ENCODE peak calls at places on chromosomes 7 and 10, in six cellular contexts. Z is IMR-90, E is neuronal stem cell, J is trophoblast cell, L is mesenchymal stem cell, M is H1. A is an unnamed sample.

GRCh38 chr7:66529889-66530615 is 98.6 kb upstream of the KCTD7 start:
- DNase-seq in Z (no peak), E (peak; percentile 42), J (no peak), L (peak; percentile 42), M (no peak), A (no peak)

GRCh38 chr7:43700059-43700501 is 29.2 kb downstream of the COA1 start:
- DNase-seq in Z (peak; percentile 82), E (peak; percentile 9), J (peak; percentile 84), L (peak; percentile 72), M (no peak), A (no peak)

GRCh38 chr7:29281782-29282541 is 87.4 kb downstream of the CHN2 start:
- DNase-seq in Z (no peak), E (no peak), J (peak; percentile 59), L (peak; percentile 97), M (no peak), A (no peak)

GRCh38 chr7:54419209-54419608 is 123.0 kb upstream of the VSTM2A start:
- DNase-seq in Z (no peak), E (no peak), J (no peak), L (no peak), M (no peak), A (peak; percentile 34)

GRCh38 chr7:29306276-29307036 is 111.9 kb downstream of the CHN2 start:
- DNase-seq in Z (no peak), E (no peak), J (no peak), L (no peak), M (no peak), A (no peak)

GRCh38 chr10:128143531-128143930 is 17.3 kb upstream of the MKI67 start:
- DNase-seq in Z (no peak), E (no peak), J (peak; percentile 23), L (no peak), M (no peak), A (no peak)

GRCh38 chr10:102782698-102783540 is 39.2 kb downstream of the WBP1L start:
- DNase-seq in Z (peak; percentile 95), E (no peak), J (no peak), L (peak; percentile 92), M (no peak), A (no peak)

GRCh38 chr7:80346704-80347103 is 165.2 kb downstream of the GNAT3 start:
- DNase-seq in Z (peak; percentile 80), E (no peak), J (peak; percentile 83), L (peak; percentile 40), M (no peak), A (no peak)

GRCh38 chr10:23994459-23995046 is 214.4 kb upstream of the KIAA1217 start:
- DNase-seq in Z (peak; percentile 39), E (peak; percentile 59), J (peak; percentile 87), L (peak; percentile 29), M (peak; percentile 27), A (peak; percentile 62)

GRCh38 chr10:23999445-23999844 is 209.5 kb upstream of the KIAA1217 start:
- DNase-seq in Z (no peak), E (no peak), J (no peak), L (no peak), M (no peak), A (no peak)

GRCh38 chr10:24000271-24000813 is 208.6 kb upstream of the KIAA1217 start:
- DNase-seq in Z (no peak), E (no peak), J (no peak), L (no peak), M (no peak), A (no peak)
- H3K4ac ChIP-seq in Z (no peak overlapping the region), E (no peak overlapping the region), J (no peak overlapping the region), L (no peak overlapping the region), M (no peak overlapping the region), A (no peak overlapping the region)

DNA sequence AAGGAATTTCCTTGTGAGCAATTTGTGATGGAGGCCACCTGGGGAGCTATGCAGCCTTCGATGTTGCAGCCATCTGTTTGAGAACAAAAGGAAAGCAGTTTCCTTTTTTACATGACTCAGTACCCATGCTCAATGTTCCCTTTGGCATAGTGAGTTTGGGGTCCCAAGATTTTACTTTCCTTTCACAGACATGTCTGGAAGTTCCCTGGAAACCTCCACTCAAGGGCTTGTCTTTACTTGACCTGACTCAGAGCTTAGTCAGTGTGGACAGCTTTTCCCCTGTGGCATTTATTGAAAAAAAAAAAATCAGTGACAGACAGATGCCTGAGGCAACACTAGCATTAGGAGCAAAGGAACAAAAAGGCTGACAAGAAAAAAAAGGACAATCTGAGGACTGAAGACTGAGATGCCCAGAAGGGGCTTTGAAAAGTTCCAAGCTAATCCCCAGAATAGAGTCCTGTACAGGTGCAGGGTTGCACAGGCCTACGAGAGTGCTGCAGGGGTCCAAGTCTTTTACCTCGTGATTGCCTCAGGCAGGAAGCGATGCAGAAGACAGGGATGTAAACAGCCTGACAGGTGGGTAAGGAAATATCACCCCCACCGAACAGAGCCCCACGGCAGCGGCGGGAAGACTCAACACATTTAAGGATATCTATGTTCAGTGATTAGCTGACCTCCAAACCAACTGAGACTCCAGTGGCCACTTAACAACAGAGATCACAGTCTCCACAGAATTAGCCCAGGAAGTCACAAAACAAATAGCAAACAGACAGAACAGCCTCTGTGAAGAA is 73.7 kb upstream of the VIPR2 start:
- DNase-seq in Z (no peak), E (no peak), J (peak; percentile 29), L (no peak), M (no peak), A (no peak)
- H3K9me3 ChIP-seq in Z (peaks cover 14% of the 10 kb centered on the region), E (no peaks in the 10 kb centered on the region), J (peaks cover 7% of the 10 kb centered on the region), L (no peaks in the 10 kb centered on the region), M (peaks cover 47% of the 10 kb centered on the region), A (no peaks in the 10 kb centered on the region)

GRCh38 chr10:74824184-74825032 is 2.0 kb upstream of the KAT6B start:
- DNase-seq in Z (no peak), E (no peak), J (no peak), L (no peak), M (no peak), A (peak; percentile 36)
- H3K4ac ChIP-seq in Z (peak overlapping the region; percentile 99), E (no peak overlapping the region), J (peak overlapping the region; percentile 49), L (peak overlapping the region; percentile 67), M (peak overlapping the region; percentile 76), A (no peak overlapping the region)

GRCh38 chr7:157587051-157587450 is 250.2 kb downstream of the DNAJB6 start:
- DNase-seq in Z (no peak), E (no peak), J (no peak), L (no peak), M (no peak), A (no peak)

GRCh38 chr7:157589680-157590079 is 252.9 kb downstream of the DNAJB6 start:
- DNase-seq in Z (no peak), E (no peak), J (no peak), L (no peak), M (no peak), A (no peak)

GRCh38 chr7:157586426-157586955 is 249.7 kb downstream of the DNAJB6 start:
- DNase-seq in Z (no peak), E (no peak), J (no peak), L (no peak), M (no peak), A (no peak)

GRCh38 chr7:157588271-157588589 is 251.4 kb downstream of the DNAJB6 start:
- DNase-seq in Z (no peak), E (no peak), J (no peak), L (no peak), M (no peak), A (no peak)

DNA sequence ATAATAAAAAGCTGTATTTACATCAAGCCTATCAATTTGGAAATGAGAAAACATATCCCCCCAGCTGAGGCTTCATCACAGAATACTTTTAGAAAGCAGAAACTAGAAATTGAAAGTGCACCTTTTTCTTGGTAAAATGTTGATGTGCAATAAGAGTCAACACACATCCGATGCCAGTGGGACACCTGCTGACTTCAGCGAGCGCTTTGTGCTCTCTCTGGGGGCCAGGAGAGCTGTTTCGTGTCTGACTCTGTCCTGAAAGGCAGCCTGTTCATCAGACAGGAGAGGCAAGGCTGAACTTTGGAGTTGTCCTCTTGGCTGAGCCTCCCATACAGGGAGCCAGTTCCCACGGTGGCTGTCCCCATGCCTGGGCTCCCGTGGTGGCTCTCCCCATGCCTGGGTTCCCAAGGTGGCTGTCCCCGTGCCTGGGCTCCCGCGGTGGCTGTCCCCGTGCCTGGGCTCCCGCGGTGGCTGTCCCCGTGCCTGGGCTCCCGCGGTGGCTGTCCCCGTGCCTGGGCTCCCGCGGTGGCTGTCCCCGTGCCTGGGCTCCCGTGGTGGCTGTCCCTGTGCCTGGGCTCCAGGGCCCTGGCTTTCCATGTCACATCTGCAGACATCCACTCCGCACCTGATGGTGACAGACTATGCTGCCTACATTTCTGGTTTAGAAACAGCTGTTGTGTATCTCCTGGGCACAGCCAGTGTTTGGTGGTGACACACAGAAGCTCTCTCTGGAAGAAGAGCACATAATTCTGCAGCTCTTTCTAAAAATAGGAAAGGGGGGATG is 250.9 kb downstream of the DNAJB6 start:
- DNase-seq in Z (no peak), E (no peak), J (no peak), L (no peak), M (no peak), A (no peak)
- H3K9me3 ChIP-seq in Z (peaks cover 62% of the 10 kb centered on the region), E (no peaks in the 10 kb centered on the region), J (peaks cover 12% of the 10 kb centered on the region), L (no peaks in the 10 kb centered on the region), M (peaks cover 5% of the 10 kb centered on the region), A (no peaks in the 10 kb centered on the region)

GRCh38 chr10:91887075-91887899 is 22.0 kb downstream of the FGFBP3 start:
- DNase-seq in Z (no peak), E (peak; percentile 93), J (peak; percentile 38), L (peak; percentile 69), M (peak; percentile 89), A (peak; percentile 98)

GRCh38 chr10:91885362-91886079 is 23.8 kb downstream of the FGFBP3 start:
- DNase-seq in Z (no peak), E (no peak), J (no peak), L (no peak), M (no peak), A (no peak)

GRCh38 chr10:91883549-91884542 is 25.4 kb downstream of the FGFBP3 start:
- DNase-seq in Z (peak; percentile 41), E (peak; percentile 50), J (peak; percentile 74), L (peak; percentile 45), M (no peak), A (peak; percentile 61)

GRCh38 chr10:91891285-91892001 is 17.8 kb downstream of the FGFBP3 start:
- DNase-seq in Z (peak; percentile 83), E (no peak), J (peak; percentile 45), L (peak; percentile 97), M (no peak), A (no peak)

DNA sequence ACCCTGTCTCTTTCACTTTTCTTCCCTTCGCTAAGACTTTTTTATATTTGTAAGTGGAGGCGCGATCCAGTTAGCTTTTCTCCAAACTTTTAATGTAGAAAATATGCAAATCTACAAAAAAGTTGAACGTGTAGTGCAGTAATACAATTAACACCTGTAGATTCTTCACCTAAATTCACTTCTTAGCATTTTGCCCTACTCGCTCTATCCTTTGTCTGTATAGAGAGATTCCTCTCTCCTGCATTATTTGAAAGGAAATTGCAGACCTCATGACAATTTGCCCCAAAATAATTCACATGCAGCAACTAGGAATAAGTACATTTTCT is 21.4 kb downstream of the FGFBP3 start:
- DNase-seq in Z (no peak), E (no peak), J (no peak), L (no peak), M (no peak), A (no peak)
- H3K4ac ChIP-seq in Z (peak overlapping the region; percentile 8), E (no peak overlapping the region), J (no peak overlapping the region), L (no peak overlapping the region), M (peak overlapping the region; percentile 15), A (no peak overlapping the region)

DNA sequence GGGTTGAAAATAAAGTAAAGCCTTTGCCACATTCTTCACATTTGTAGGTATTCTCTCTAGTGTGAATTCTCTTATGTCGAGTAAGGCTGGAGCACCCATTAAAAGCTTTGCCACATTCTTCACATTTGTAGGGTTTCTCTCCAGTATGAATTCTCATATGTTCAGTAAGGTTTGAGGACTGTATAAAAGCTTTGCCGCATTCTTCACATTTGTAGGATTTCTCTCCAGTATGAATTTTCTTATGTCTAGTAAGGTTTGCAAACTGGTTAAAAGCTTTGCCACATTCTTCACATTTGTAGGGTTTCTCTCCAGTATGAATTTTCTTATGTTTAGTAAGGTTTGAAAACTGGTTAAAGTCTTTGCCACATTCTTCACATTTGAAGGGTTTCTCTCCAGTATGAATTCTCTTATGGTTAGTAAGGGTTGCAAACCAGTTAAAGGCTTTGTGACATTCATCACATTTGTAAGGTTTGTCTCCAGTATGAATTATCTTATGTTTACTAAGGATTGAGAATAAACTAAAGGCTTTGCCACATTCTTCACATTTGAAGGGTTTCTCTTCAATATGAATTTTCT is 41.4 kb downstream of the ZNF680 start:
- DNase-seq in Z (no peak), E (no peak), J (no peak), L (no peak), M (no peak), A (no peak)
- H3K9me3 ChIP-seq in Z (peaks cover 17% of the 10 kb centered on the region), E (peaks cover 97% of the 10 kb centered on the region), J (no peaks in the 10 kb centered on the region), L (peaks cover 99% of the 10 kb centered on the region), M (peaks cover 18% of the 10 kb centered on the region), A (peaks cover 46% of the 10 kb centered on the region)

A was measured in H9.